ENCODE peak calls at places on chromosomes 16 and 17, in five cellular contexts. Y is heart left ventricle, V is astrocyte, U is transverse colon, R is pancreas. T is an unnamed sample. For H3K4me1, the result is how much of the 10 kb centered on the place peaks cover.

GRCh38 chr17:57110579-57111367 is 25.7 kb downstream of the AKAP1 start:
- DNase-seq in Y (peak), V (no peak), U (no peak), R (no peak), T (no peak)

GRCh38 chr16:17470002-17470870 is 524 bp downstream of the XYLT1 start:
- DNase-seq in Y (no peak), V (no peak), U (peak), R (peak), T (peak)

GRCh38 chr17:61442878-61443474 is 9.2 kb upstream of the TBX4 start:
- DNase-seq in Y (no peak), V (no peak), U (no peak), R (no peak), T (no peak)

GRCh38 chr17:28827672-28828071 is 14.9 kb downstream of the FAM222B start:
- DNase-seq in Y (no peak), V (no peak), U (no peak), R (no peak), T (no peak)

GRCh38 chr17:55742272-55743102 is 8.4 kb upstream of the PCTP start:
- DNase-seq in Y (no peak), V (no peak), U (no peak), R (no peak), T (no peak)

GRCh38 chr16:86566601-86566965 is at the start of gene FOXC2:
- DNase-seq in Y (peak), V (peak), U (peak), R (peak), T (peak)

GRCh38 chr16:892536-893255 is 78.1 kb downstream of the LMF1 start:
- DNase-seq in Y (no peak), V (no peak), U (no peak), R (peak), T (no peak)

GRCh38 chr17:17506181-17506741 is 10.1 kb upstream of the RASD1 start:
- DNase-seq in Y (peak), V (no peak), U (peak), R (peak), T (peak)

GRCh38 chr17:34930283-34930682 is 31.0 kb downstream of the CCT6B start:
- DNase-seq in Y (no peak), V (no peak), U (no peak), R (no peak), T (no peak)

GRCh38 chr16:66270333-66270927 is 96.1 kb upstream of the CDH5 start:
- DNase-seq in Y (peak), V (no peak), U (peak), R (peak), T (peak)

GRCh38 chr16:30753596-30753995 is 5.4 kb downstream of the PHKG2 start:
- DNase-seq in Y (no peak), V (no peak), U (no peak), R (no peak), T (no peak)

GRCh38 chr17:80981062-80981902 is 10.4 kb upstream of the CHMP6 start:
- DNase-seq in Y (no peak), V (no peak), U (no peak), R (peak), T (peak)

GRCh38 chr17:77660524-77660923 is 298.0 kb upstream of the TNRC6C start:
- DNase-seq in Y (no peak), V (no peak), U (no peak), R (no peak), T (no peak)

GRCh38 chr16:9192746-9193145 is 101.3 kb downstream of the HAPSTR1 start:
- DNase-seq in Y (no peak), V (peak), U (no peak), R (no peak), T (no peak)

GRCh38 chr17:77769215-77769614 is 189.3 kb upstream of the TNRC6C start:
- DNase-seq in Y (no peak), V (peak), U (no peak), R (no peak), T (no peak)

GRCh38 chr17:37406635-37407455 is at the start of the genes ACACA and TADA2A:
- DNase-seq in Y (peak), V (peak), U (peak), R (peak), T (peak)

GRCh38 chr17:10713336-10713735 is 15.9 kb downstream of the ADPRM start:
- DNase-seq in Y (no peak), V (no peak), U (no peak), R (no peak), T (no peak)

GRCh38 chr17:34820166-34820920 is 140.9 kb downstream of the CCT6B start:
- DNase-seq in Y (no peak), V (no peak), U (no peak), R (no peak), T (no peak)

GRCh38 chr16:85755929-85756768 is 5.3 kb upstream of the C16orf74 start:
- DNase-seq in Y (peak), V (peak), U (peak), R (no peak), T (no peak)

GRCh38 chr17:10790491-10791401 is 13.2 kb downstream of the TMEM238L start:
- DNase-seq in Y (no peak), V (no peak), U (peak), R (peak), T (no peak)

GRCh38 chr17:69123626-69124025 is 18.1 kb downstream of the ABCA6 start:
- DNase-seq in Y (no peak), V (no peak), U (no peak), R (no peak), T (no peak)

GRCh38 chr16:89607937-89608740 is 5.3 kb upstream of the DPEP1 start:
- DNase-seq in Y (no peak), V (no peak), U (no peak), R (no peak), T (no peak)

GRCh38 chr16:69273009-69273408 is 38.1 kb upstream of the VPS4A start:
- DNase-seq in Y (no peak), V (peak), U (no peak), R (no peak), T (no peak)
- H3K4me1 ChIP-seq in Y (under half), V (under half), U (under half), R (under half), T (under half)

GRCh38 chr16:56936950-56937349 is 5.0 kb downstream of the HERPUD1 start:
- DNase-seq in Y (no peak), V (no peak), U (no peak), R (no peak), T (no peak)
- H3K4me3 ChIP-seq in Y (no peak), V (no peak), U (no peak), R (no peak), T (no peak)

GRCh38 chr16:79887541-79888540 is 287.3 kb upstream of the MAF start:
- DNase-seq in Y (no peak), V (no peak), U (no peak), R (no peak), T (no peak)

GRCh38 chr16:79883494-79883893 is 283.0 kb upstream of the MAF start:
- DNase-seq in Y (no peak), V (no peak), U (no peak), R (no peak), T (no peak)

GRCh38 chr16:79882292-79882995 is 281.9 kb upstream of the MAF start:
- DNase-seq in Y (no peak), V (no peak), U (no peak), R (no peak), T (no peak)

GRCh38 chr16:79885320-79885719 is 284.8 kb upstream of the MAF start:
- DNase-seq in Y (no peak), V (no peak), U (no peak), R (no peak), T (no peak)
- TF ChIP-seq CTCF in Y (no peak), V (no peak), U (no peak), R (no peak), T (no peak)

DNA sequence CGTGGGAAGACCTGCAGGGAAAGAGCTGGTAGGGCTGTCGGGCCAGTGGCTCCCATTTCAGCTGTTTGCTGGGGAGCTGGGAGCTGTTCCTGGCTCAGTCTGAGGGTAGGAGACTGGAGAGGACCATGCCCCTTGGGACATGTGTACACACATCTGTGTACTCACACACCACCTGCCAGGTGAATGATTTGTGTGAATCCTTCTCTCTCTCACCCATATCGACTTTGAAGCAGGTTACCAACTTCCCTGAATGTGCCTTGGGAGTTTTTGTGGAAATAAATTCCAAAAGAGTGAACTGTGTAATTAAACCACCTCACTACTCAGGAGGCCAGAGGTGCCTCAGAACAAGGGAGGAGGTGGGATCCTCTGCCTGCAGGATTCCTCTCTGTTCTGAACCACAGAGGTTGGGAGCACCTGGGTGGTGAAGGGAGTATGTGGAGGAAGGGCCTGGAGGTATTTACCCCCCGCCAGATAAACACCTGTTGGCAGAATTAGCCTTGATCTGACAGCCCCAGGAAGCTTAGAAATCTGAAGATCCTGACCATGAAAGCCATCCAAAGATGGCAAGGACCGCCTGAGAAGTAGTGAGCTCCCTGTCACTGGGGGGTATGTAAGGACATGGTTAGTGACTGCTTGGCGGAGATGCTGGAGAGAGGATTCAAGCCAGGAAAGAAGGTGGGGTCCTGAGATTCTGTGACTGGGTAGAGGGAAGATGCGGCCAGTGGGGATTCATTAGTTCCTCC is 3.3 kb downstream of the ABCC3 start:
- DNase-seq in Y (no peak), V (no peak), U (no peak), R (peak), T (no peak)
- H3K4me1 ChIP-seq in Y (under half), V (under half), U (under half), R (half or more), T (under half)

GRCh38 chr16:23899869-23900268 is 64.1 kb downstream of the PRKCB start:
- DNase-seq in Y (no peak), V (no peak), U (no peak), R (no peak), T (no peak)
- H3K4me3 ChIP-seq in Y (no peak), V (no peak), U (no peak), R (no peak), T (no peak)

GRCh38 chr16:4285167-4285566 is 12.3 kb upstream of the TFAP4 start:
- DNase-seq in Y (no peak), V (no peak), U (no peak), R (no peak), T (no peak)

GRCh38 chr16:4290236-4290830 is 17.5 kb upstream of the TFAP4 start:
- DNase-seq in Y (no peak), V (peak), U (no peak), R (no peak), T (no peak)

GRCh38 chr16:4291699-4292098 is 18.9 kb upstream of the TFAP4 start:
- DNase-seq in Y (no peak), V (no peak), U (no peak), R (no peak), T (no peak)

GRCh38 chr16:4283939-4284338 is 11.1 kb upstream of the TFAP4 start:
- DNase-seq in Y (no peak), V (peak), U (no peak), R (no peak), T (no peak)

GRCh38 chr16:4288148-4288921 is 15.5 kb upstream of the TFAP4 start:
- DNase-seq in Y (peak), V (peak), U (peak), R (peak), T (peak)
- TF ChIP-seq CTCF in Y (peak), V (peak), U (peak), R (peak), T (peak)

DNA sequence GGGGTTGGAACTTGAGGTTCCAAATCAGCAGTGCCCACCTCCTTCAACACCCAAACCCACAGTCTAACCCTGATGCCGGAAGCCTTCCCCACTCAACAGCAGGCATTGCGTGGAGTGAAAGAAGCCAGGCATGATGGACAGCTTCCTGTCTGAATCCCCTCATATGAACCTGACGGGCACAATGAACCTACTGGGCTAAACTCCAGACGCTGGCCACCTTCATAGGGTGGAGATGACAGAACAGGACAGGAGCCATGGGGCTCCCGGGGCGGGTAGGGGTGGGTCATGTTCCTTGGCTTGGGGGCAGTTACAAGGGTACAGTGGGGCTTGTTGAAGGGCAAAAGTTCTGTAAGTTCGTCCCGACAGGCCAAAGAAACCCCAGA is 460 bp upstream of the HSBP1 start:
- DNase-seq in Y (no peak), V (no peak), U (no peak), R (no peak), T (no peak)
- H3K4me1 ChIP-seq in Y (under half), V (under half), U (under half), R (under half), T (under half)

T was measured in psoas muscle.